ENCODE peak calls at places on chromosomes 3 and 15, in seven cellular contexts. One of them, this sample, is unnamed.

GRCh38 chr15:92650256-92650655 is 5.3 kb downstream of the FAM174B start:
- DNase-seq in mammary epithelial cell: no peak
- DNase-seq in pancreas: no peak
- DNase-seq in stomach: no peak
- DNase-seq in A549: no peak
- DNase-seq in tibial nerve: no peak
- DNase-seq in GM23338: no peak
- DNase-seq in this sample: peak

GRCh38 chr3:13385373-13385965 is 34.7 kb downstream of the NUP210 start:
- DNase-seq in mammary epithelial cell: no peak
- DNase-seq in pancreas: no peak
- DNase-seq in stomach: no peak
- DNase-seq in A549: no peak
- DNase-seq in tibial nerve: no peak
- DNase-seq in GM23338: no peak
- DNase-seq in this sample: no peak

GRCh38 chr3:162072656-162073055 is 576.0 kb downstream of the OTOL1 start:
- DNase-seq in mammary epithelial cell: no peak
- DNase-seq in pancreas: no peak
- DNase-seq in stomach: no peak
- DNase-seq in A549: no peak
- DNase-seq in tibial nerve: no peak
- DNase-seq in GM23338: no peak
- DNase-seq in this sample: no peak

GRCh38 chr3:32586361-32586760 is 15.7 kb upstream of the DYNC1LI1 start:
- DNase-seq in mammary epithelial cell: no peak
- DNase-seq in pancreas: no peak
- DNase-seq in stomach: no peak
- DNase-seq in A549: no peak
- DNase-seq in tibial nerve: no peak
- DNase-seq in GM23338: no peak
- DNase-seq in this sample: no peak

GRCh38 chr15:62390793-62391543 is 225.9 kb upstream of the C2CD4B start:
- DNase-seq in mammary epithelial cell: peak
- DNase-seq in pancreas: peak
- DNase-seq in stomach: peak
- DNase-seq in A549: peak
- DNase-seq in tibial nerve: peak
- DNase-seq in GM23338: peak
- DNase-seq in this sample: peak

GRCh38 chr3:98567646-98568280 is 25.6 kb downstream of the CPOX start:
- DNase-seq in mammary epithelial cell: no peak
- DNase-seq in pancreas: no peak
- DNase-seq in stomach: no peak
- DNase-seq in A549: no peak
- DNase-seq in tibial nerve: no peak
- DNase-seq in GM23338: no peak
- DNase-seq in this sample: no peak

GRCh38 chr15:56772868-56773639 is 39.7 kb upstream of the ZNF280D start:
- DNase-seq in mammary epithelial cell: no peak
- DNase-seq in pancreas: no peak
- DNase-seq in stomach: no peak
- DNase-seq in A549: peak
- DNase-seq in tibial nerve: no peak
- DNase-seq in GM23338: peak
- DNase-seq in this sample: no peak

GRCh38 chr15:81117136-81117535 is 16.9 kb upstream of the CFAP161 start:
- DNase-seq in mammary epithelial cell: peak
- DNase-seq in pancreas: no peak
- DNase-seq in stomach: no peak
- DNase-seq in A549: no peak
- DNase-seq in tibial nerve: no peak
- DNase-seq in GM23338: no peak
- DNase-seq in this sample: no peak

GRCh38 chr3:128282392-128283196 is 129.3 kb downstream of the EEFSEC start:
- DNase-seq in mammary epithelial cell: no peak
- DNase-seq in pancreas: peak
- DNase-seq in stomach: no peak
- DNase-seq in A549: no peak
- DNase-seq in tibial nerve: peak
- DNase-seq in GM23338: peak
- DNase-seq in this sample: no peak

GRCh38 chr3:107450254-107450653 is 72.5 kb upstream of the BBX start:
- DNase-seq in mammary epithelial cell: peak
- DNase-seq in pancreas: no peak
- DNase-seq in stomach: no peak
- DNase-seq in A549: no peak
- DNase-seq in tibial nerve: no peak
- DNase-seq in GM23338: no peak
- DNase-seq in this sample: no peak

GRCh38 chr3:101806491-101806890 is 27.5 kb downstream of the NXPE3 start:
- DNase-seq in mammary epithelial cell: no peak
- DNase-seq in pancreas: no peak
- DNase-seq in stomach: no peak
- DNase-seq in A549: no peak
- DNase-seq in tibial nerve: no peak
- DNase-seq in GM23338: no peak
- DNase-seq in this sample: no peak

GRCh38 chr3:45719761-45720487 is 30.7 kb downstream of the SACM1L start:
- DNase-seq in mammary epithelial cell: no peak
- DNase-seq in pancreas: no peak
- DNase-seq in stomach: no peak
- DNase-seq in A549: no peak
- DNase-seq in tibial nerve: no peak
- DNase-seq in GM23338: no peak
- DNase-seq in this sample: no peak

GRCh38 chr15:98131924-98132323 is 171.4 kb downstream of the ARRDC4 start:
- DNase-seq in mammary epithelial cell: no peak
- DNase-seq in pancreas: no peak
- DNase-seq in stomach: no peak
- DNase-seq in A549: no peak
- DNase-seq in tibial nerve: peak
- DNase-seq in GM23338: no peak
- DNase-seq in this sample: no peak

GRCh38 chr3:186281172-186281571 is 80.9 kb downstream of the DGKG start:
- DNase-seq in mammary epithelial cell: peak
- DNase-seq in pancreas: no peak
- DNase-seq in stomach: no peak
- DNase-seq in A549: peak
- DNase-seq in tibial nerve: no peak
- DNase-seq in GM23338: no peak
- DNase-seq in this sample: no peak

DNA sequence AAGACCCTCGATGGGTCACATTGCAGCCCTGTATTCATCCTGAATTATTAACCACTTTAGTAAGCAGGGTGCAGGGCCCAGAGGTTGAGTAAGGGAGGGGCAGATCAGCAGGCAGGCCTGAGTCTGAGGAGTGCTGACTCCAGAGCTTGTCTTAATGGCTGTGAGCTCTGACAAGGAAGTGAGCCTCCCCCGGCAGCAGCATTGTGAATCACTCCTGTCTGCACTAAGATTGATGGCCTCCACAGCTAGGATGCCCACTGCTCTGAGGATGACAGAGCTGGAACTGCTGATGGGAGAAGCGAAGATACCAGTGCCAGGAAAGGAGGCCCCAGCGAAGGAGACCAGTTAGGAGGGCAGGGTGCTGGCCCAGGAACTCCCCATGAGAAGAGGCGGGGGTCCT is 46.5 kb upstream of the CCDC174 start:
- DNase-seq in mammary epithelial cell: peak
- DNase-seq in pancreas: no peak
- DNase-seq in stomach: peak
- DNase-seq in A549: peak
- DNase-seq in tibial nerve: no peak
- DNase-seq in GM23338: no peak
- DNase-seq in this sample: no peak
- H3K4me3 ChIP-seq in mammary epithelial cell: no peak
- H3K4me3 ChIP-seq in pancreas: no peak
- H3K4me3 ChIP-seq in stomach: no peak
- H3K4me3 ChIP-seq in A549: no peak
- H3K4me3 ChIP-seq in tibial nerve: no peak
- H3K4me3 ChIP-seq in GM23338: no peak
- H3K4me3 ChIP-seq in this sample: no peak

GRCh38 chr3:34022147-34022546 is 223.7 kb downstream of the PDCD6IP start:
- DNase-seq in mammary epithelial cell: no peak
- DNase-seq in pancreas: no peak
- DNase-seq in stomach: no peak
- DNase-seq in A549: no peak
- DNase-seq in tibial nerve: no peak
- DNase-seq in GM23338: no peak
- DNase-seq in this sample: no peak

GRCh38 chr3:34019158-34019557 is 220.7 kb downstream of the PDCD6IP start:
- DNase-seq in mammary epithelial cell: no peak
- DNase-seq in pancreas: no peak
- DNase-seq in stomach: no peak
- DNase-seq in A549: no peak
- DNase-seq in tibial nerve: no peak
- DNase-seq in GM23338: no peak
- DNase-seq in this sample: no peak

GRCh38 chr3:34020221-34020620 is 221.8 kb downstream of the PDCD6IP start:
- DNase-seq in mammary epithelial cell: no peak
- DNase-seq in pancreas: no peak
- DNase-seq in stomach: no peak
- DNase-seq in A549: no peak
- DNase-seq in tibial nerve: no peak
- DNase-seq in GM23338: no peak
- DNase-seq in this sample: no peak

GRCh38 chr3:34017757-34018156 is 219.3 kb downstream of the PDCD6IP start:
- DNase-seq in mammary epithelial cell: no peak
- DNase-seq in pancreas: no peak
- DNase-seq in stomach: no peak
- DNase-seq in A549: no peak
- DNase-seq in tibial nerve: no peak
- DNase-seq in GM23338: no peak
- DNase-seq in this sample: no peak

DNA sequence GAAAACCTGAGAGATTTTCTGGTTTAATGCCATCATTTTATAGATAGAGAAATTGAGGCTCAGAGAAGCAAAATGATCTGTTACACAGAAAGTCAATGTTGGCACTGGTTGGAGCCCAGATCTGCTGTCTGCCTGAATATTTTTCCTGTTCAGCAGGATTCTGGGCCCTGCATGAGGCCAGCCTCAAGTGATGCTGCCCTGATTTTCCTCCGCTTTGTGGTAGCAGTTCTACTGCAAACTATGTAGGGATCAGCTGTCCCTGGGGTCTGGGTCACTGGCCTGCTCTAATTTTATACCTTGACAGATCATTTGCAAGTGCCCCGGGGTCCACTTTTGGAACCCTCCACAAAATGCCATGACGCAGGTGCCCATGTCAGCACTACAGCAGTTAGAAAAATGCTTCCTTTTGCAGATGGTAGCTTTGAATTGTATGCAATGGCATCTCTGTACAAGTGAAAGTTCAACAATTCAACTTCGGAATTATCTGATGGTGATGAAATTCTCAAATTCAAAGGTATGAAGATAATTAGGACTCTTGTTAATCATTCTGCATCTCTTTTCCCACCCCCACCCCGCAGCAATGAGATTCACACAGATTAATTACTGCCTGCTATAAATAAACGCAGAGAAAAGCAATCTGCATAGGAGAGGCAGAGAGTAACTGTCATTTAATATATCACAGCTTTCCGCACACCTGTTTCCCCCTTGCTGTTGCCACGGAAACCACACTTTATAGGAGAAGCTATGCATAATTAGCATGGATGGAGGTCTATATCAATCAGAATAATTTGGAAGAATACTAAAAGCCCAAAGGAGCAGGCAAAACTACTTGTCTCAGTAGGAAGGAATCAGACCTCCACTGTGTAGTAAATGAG is 222.6 kb downstream of the PDCD6IP start:
- DNase-seq in mammary epithelial cell: no peak
- DNase-seq in pancreas: no peak
- DNase-seq in stomach: no peak
- DNase-seq in A549: no peak
- DNase-seq in tibial nerve: no peak
- DNase-seq in GM23338: no peak
- DNase-seq in this sample: no peak
- H3K27ac ChIP-seq in mammary epithelial cell: no peak
- H3K27ac ChIP-seq in pancreas: no peak
- H3K27ac ChIP-seq in stomach: no peak
- H3K27ac ChIP-seq in A549: no peak
- H3K27ac ChIP-seq in tibial nerve: no peak
- H3K27ac ChIP-seq in GM23338: no peak
- H3K27ac ChIP-seq in this sample: no peak

GRCh38 chr3:114308377-114308776 is 14.5 kb downstream of the TIGIT start:
- DNase-seq in mammary epithelial cell: no peak
- DNase-seq in pancreas: no peak
- DNase-seq in stomach: no peak
- DNase-seq in A549: no peak
- DNase-seq in tibial nerve: no peak
- DNase-seq in GM23338: no peak
- DNase-seq in this sample: no peak
- TF ChIP-seq CTCF in mammary epithelial cell: no peak
- TF ChIP-seq CTCF in pancreas: no peak
- TF ChIP-seq CTCF in stomach: no peak
- TF ChIP-seq CTCF in A549: no peak
- TF ChIP-seq CTCF in tibial nerve: no peak
- TF ChIP-seq CTCF in GM23338: no peak
- TF ChIP-seq CTCF in this sample: no peak

GRCh38 chr3:29281265-29282228 is 676 bp downstream of the RBMS3 start:
- DNase-seq in mammary epithelial cell: peak
- DNase-seq in pancreas: no peak
- DNase-seq in stomach: no peak
- DNase-seq in A549: peak
- DNase-seq in tibial nerve: peak
- DNase-seq in GM23338: no peak
- DNase-seq in this sample: no peak

GRCh38 chr3:29282431-29283296 is 1.8 kb downstream of the RBMS3 start:
- DNase-seq in mammary epithelial cell: peak
- DNase-seq in pancreas: no peak
- DNase-seq in stomach: no peak
- DNase-seq in A549: peak
- DNase-seq in tibial nerve: no peak
- DNase-seq in GM23338: no peak
- DNase-seq in this sample: no peak

GRCh38 chr3:29283739-29284138 is 2.9 kb downstream of the RBMS3 start:
- DNase-seq in mammary epithelial cell: peak
- DNase-seq in pancreas: no peak
- DNase-seq in stomach: no peak
- DNase-seq in A549: no peak
- DNase-seq in tibial nerve: no peak
- DNase-seq in GM23338: no peak
- DNase-seq in this sample: no peak

GRCh38 chr3:29284578-29284977 is 3.7 kb downstream of the RBMS3 start:
- DNase-seq in mammary epithelial cell: peak
- DNase-seq in pancreas: no peak
- DNase-seq in stomach: no peak
- DNase-seq in A549: no peak
- DNase-seq in tibial nerve: no peak
- DNase-seq in GM23338: no peak
- DNase-seq in this sample: no peak

DNA sequence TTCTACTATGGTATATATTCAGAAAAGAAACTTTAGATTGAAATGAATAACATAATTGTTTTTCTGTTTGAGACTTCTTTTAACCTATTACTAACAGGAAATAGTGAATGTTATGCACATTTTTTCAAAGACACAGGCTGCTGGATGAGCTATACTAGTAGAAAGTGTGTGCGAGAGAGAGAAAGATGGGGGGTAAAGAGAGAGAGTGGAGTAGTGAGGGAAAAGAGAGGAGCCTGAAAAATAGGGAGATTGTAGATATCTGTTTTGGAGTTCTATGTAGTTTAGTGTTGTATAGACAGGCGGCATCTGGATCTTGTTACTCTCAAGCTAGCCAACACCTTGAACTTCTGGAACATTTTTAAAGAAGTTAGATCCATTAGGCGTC is 2.4 kb downstream of the RBMS3 start:
- DNase-seq in mammary epithelial cell: peak
- DNase-seq in pancreas: no peak
- DNase-seq in stomach: no peak
- DNase-seq in A549: no peak
- DNase-seq in tibial nerve: no peak
- DNase-seq in GM23338: no peak
- DNase-seq in this sample: no peak
- H3K4me3 ChIP-seq in mammary epithelial cell: peak
- H3K4me3 ChIP-seq in pancreas: peak
- H3K4me3 ChIP-seq in stomach: peak
- H3K4me3 ChIP-seq in A549: peak
- H3K4me3 ChIP-seq in tibial nerve: peak
- H3K4me3 ChIP-seq in GM23338: peak
- H3K4me3 ChIP-seq in this sample: peak